ENCODE peak calls at places on chromosomes 2 and 18, in six cellular contexts. One of them, this sample, is unnamed.

GRCh38 chr2:54336136-54336976 is 80.3 kb upstream of the TSPYL6 start:
- DNase-seq in foreskin fibroblast: peak; percentile 90
- DNase-seq in endodermal cell: no peak
- DNase-seq in cardiac fibroblast: peak; percentile 50
- DNase-seq in fibroblast of mammary gland: peak; percentile 76
- DNase-seq in choroid plexus epithelial cell: peak; percentile 57
- DNase-seq in this sample: peak; percentile 94

GRCh38 chr2:12507295-12507694 is 209.4 kb upstream of the TRIB2 start:
- DNase-seq in cardiac fibroblast: peak; percentile 58
- DNase-seq in choroid plexus epithelial cell: peak; percentile 58
- DNase-seq in fibroblast of mammary gland: peak; percentile 90
- DNase-seq in foreskin fibroblast: peak; percentile 93
- DNase-seq in endodermal cell: no peak
- DNase-seq in this sample: peak; percentile 73

GRCh38 chr18:31329787-31330438 is 12.0 kb downstream of the DSG1 start:
- DNase-seq in fibroblast of mammary gland: no peak
- DNase-seq in choroid plexus epithelial cell: no peak
- DNase-seq in endodermal cell: no peak
- DNase-seq in cardiac fibroblast: no peak
- DNase-seq in foreskin fibroblast: no peak
- DNase-seq in this sample: no peak

GRCh38 chr18:59921384-59921891 is 21.6 kb downstream of the PMAIP1 start:
- DNase-seq in cardiac fibroblast: no peak
- DNase-seq in endodermal cell: no peak
- DNase-seq in fibroblast of mammary gland: peak; percentile 67
- DNase-seq in foreskin fibroblast: no peak
- DNase-seq in choroid plexus epithelial cell: no peak
- DNase-seq in this sample: no peak

GRCh38 chr18:39806519-39806918 is 2148.5 kb upstream of the PIK3C3 start:
- DNase-seq in cardiac fibroblast: peak; percentile 59
- DNase-seq in choroid plexus epithelial cell: peak; percentile 81
- DNase-seq in fibroblast of mammary gland: peak; percentile 66
- DNase-seq in foreskin fibroblast: no peak
- DNase-seq in endodermal cell: no peak
- DNase-seq in this sample: peak; percentile 21

GRCh38 chr2:11524470-11524869 is 9.4 kb upstream of the GREB1 start:
- DNase-seq in endodermal cell: no peak
- DNase-seq in foreskin fibroblast: no peak
- DNase-seq in choroid plexus epithelial cell: no peak
- DNase-seq in fibroblast of mammary gland: no peak
- DNase-seq in cardiac fibroblast: no peak
- DNase-seq in this sample: no peak

GRCh38 chr2:215693269-215693998 is 257.6 kb upstream of the FN1 start:
- DNase-seq in foreskin fibroblast: peak; percentile 77
- DNase-seq in cardiac fibroblast: peak; percentile 88
- DNase-seq in fibroblast of mammary gland: peak; percentile 91
- DNase-seq in choroid plexus epithelial cell: peak; percentile 88
- DNase-seq in endodermal cell: no peak
- DNase-seq in this sample: no peak

GRCh38 chr18:47863041-47863440 is 67.4 kb downstream of the SMAD2 start:
- DNase-seq in choroid plexus epithelial cell: no peak
- DNase-seq in fibroblast of mammary gland: no peak
- DNase-seq in foreskin fibroblast: no peak
- DNase-seq in cardiac fibroblast: peak; percentile 36
- DNase-seq in endodermal cell: no peak
- DNase-seq in this sample: no peak

GRCh38 chr2:234996467-234997270 is 44.9 kb downstream of the SH3BP4 start:
- DNase-seq in foreskin fibroblast: no peak
- DNase-seq in fibroblast of mammary gland: no peak
- DNase-seq in endodermal cell: peak; percentile 93
- DNase-seq in cardiac fibroblast: peak; percentile 81
- DNase-seq in choroid plexus epithelial cell: peak; percentile 78
- DNase-seq in this sample: no peak

GRCh38 chr2:147980940-147981339 is 39.6 kb downstream of the ORC4 start:
- DNase-seq in choroid plexus epithelial cell: no peak
- DNase-seq in endodermal cell: no peak
- DNase-seq in cardiac fibroblast: no peak
- DNase-seq in foreskin fibroblast: no peak
- DNase-seq in fibroblast of mammary gland: no peak
- DNase-seq in this sample: no peak

DNA sequence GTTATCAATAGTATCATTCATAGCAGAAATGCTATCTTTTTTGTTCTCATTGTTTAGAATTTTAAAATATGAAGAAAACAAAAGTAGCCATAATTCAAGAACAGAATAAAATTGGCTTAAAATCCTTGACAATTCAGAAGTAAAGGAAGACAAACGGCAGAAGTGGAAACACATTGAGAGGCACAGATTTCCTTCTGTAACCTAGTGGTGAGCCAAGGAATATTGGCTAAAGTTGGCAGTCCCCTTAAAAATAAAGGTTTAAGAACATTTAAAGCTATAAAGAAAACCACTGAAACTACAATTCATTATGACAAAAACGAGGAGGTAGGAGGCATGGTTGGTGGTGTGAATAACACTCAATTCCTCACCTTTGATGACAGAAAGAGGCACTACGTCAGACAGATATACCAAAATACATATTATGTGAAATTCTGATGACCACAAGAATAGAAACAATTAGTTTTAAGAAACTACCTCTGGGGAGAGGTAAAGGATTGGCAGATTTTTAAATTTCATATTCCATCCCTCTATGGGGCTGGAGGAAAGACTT is 42.3 kb downstream of the SFT2D3 start:
- DNase-seq in cardiac fibroblast: no peak
- DNase-seq in choroid plexus epithelial cell: no peak
- DNase-seq in fibroblast of mammary gland: no peak
- DNase-seq in foreskin fibroblast: no peak
- DNase-seq in endodermal cell: no peak
- DNase-seq in this sample: no peak
- TF ChIP-seq CTCF in cardiac fibroblast: no peak
- TF ChIP-seq CTCF in choroid plexus epithelial cell: no peak
- TF ChIP-seq CTCF in fibroblast of mammary gland: peak; percentile 7
- TF ChIP-seq CTCF in foreskin fibroblast: no peak
- TF ChIP-seq CTCF in endodermal cell: peak; percentile 66
- TF ChIP-seq CTCF in this sample: no peak

DNA sequence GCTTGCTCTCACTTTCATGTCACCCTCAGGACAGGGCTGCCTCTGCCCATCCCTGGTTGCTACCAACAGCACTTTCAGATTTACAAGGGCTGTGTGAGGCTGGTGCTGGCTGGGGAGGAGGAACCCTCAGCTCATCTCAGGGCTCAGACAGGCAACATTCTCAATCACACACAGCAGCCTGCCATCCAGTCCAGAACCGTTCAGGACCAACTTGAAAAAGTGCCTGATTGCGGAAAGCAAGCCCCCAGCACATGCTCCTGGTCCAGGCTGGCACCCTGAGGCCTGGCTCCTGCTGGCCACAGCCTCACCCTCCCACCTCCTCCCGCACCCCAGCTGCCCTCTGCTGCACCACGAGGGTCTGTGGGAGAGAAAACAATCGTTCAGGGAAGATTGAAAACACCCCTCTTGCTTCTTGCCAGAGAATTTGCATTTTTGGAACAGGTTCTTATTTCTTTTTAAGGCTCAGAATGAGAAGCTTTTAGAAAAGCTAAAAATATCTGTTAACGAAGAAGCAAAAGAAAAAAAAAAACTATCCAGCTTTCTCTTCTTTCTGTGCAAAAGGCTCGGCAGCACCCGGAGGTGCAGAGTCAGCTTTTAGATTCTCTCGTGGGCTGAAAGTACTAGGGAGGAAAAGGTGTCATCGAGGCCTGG is 403.8 kb upstream of the ID2 start:
- DNase-seq in foreskin fibroblast: no peak
- DNase-seq in fibroblast of mammary gland: no peak
- DNase-seq in cardiac fibroblast: no peak
- DNase-seq in endodermal cell: no peak
- DNase-seq in choroid plexus epithelial cell: no peak
- DNase-seq in this sample: no peak
- H3K4me3 ChIP-seq in foreskin fibroblast: no peak overlapping the region
- H3K4me3 ChIP-seq in fibroblast of mammary gland: no peak overlapping the region
- H3K4me3 ChIP-seq in cardiac fibroblast: no peak overlapping the region
- H3K4me3 ChIP-seq in endodermal cell: no peak overlapping the region
- H3K4me3 ChIP-seq in choroid plexus epithelial cell: no peak overlapping the region
- H3K4me3 ChIP-seq in this sample: no peak overlapping the region

GRCh38 chr2:109632158-109632789 is 18.1 kb downstream of the SOWAHC start:
- DNase-seq in foreskin fibroblast: no peak
- DNase-seq in endodermal cell: no peak
- DNase-seq in fibroblast of mammary gland: no peak
- DNase-seq in cardiac fibroblast: no peak
- DNase-seq in choroid plexus epithelial cell: no peak
- DNase-seq in this sample: no peak
- TF ChIP-seq CTCF in foreskin fibroblast: no peak
- TF ChIP-seq CTCF in endodermal cell: no peak
- TF ChIP-seq CTCF in fibroblast of mammary gland: no peak
- TF ChIP-seq CTCF in cardiac fibroblast: no peak
- TF ChIP-seq CTCF in choroid plexus epithelial cell: no peak
- TF ChIP-seq CTCF in this sample: no peak

GRCh38 chr2:14425869-14426268 is 206.6 kb upstream of the LRATD1 start:
- DNase-seq in foreskin fibroblast: no peak
- DNase-seq in choroid plexus epithelial cell: no peak
- DNase-seq in endodermal cell: no peak
- DNase-seq in cardiac fibroblast: no peak
- DNase-seq in fibroblast of mammary gland: no peak
- DNase-seq in this sample: no peak
- H3K4me3 ChIP-seq in foreskin fibroblast: no peak overlapping the region
- H3K4me3 ChIP-seq in choroid plexus epithelial cell: no peak overlapping the region
- H3K4me3 ChIP-seq in endodermal cell: no peak overlapping the region
- H3K4me3 ChIP-seq in cardiac fibroblast: no peak overlapping the region
- H3K4me3 ChIP-seq in fibroblast of mammary gland: no peak overlapping the region
- H3K4me3 ChIP-seq in this sample: no peak overlapping the region

DNA sequence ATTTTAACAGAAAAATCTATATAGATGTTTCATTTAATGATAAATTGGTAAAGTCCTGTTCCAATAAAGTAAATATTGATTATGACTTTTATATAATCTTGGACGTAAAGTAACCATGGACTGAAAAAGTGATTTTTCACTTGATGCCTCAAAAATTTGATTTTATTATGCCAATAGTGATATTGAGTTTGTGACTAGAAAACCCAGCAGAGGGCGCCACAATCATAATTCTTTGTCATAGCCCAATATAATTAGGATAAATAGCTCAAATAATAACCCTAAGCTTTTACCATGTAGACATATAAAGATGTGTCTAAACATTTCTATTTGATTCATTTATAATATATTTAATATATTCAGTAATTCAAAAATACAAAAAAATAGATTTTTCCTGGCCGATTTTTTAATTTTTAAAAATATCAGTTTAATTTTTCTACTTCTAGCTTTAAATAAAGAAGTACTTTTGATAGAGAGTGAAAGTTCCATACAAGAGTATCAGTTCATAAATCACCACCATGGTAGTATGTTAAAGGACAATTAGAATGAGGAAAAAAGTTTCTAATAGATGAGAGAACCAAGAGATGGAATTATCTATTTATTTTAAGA is 30.7 kb downstream of the CAMKMT start:
- DNase-seq in endodermal cell: peak; percentile 65
- DNase-seq in foreskin fibroblast: no peak
- DNase-seq in cardiac fibroblast: peak; percentile 54
- DNase-seq in fibroblast of mammary gland: peak; percentile 42
- DNase-seq in choroid plexus epithelial cell: peak; percentile 56
- DNase-seq in this sample: peak; percentile 19
- TF ChIP-seq CTCF in endodermal cell: peak; percentile 93
- TF ChIP-seq CTCF in foreskin fibroblast: peak; percentile 46
- TF ChIP-seq CTCF in cardiac fibroblast: peak; percentile 54
- TF ChIP-seq CTCF in fibroblast of mammary gland: peak; percentile 57
- TF ChIP-seq CTCF in choroid plexus epithelial cell: peak; percentile 63
- TF ChIP-seq CTCF in this sample: peak; percentile 41

DNA sequence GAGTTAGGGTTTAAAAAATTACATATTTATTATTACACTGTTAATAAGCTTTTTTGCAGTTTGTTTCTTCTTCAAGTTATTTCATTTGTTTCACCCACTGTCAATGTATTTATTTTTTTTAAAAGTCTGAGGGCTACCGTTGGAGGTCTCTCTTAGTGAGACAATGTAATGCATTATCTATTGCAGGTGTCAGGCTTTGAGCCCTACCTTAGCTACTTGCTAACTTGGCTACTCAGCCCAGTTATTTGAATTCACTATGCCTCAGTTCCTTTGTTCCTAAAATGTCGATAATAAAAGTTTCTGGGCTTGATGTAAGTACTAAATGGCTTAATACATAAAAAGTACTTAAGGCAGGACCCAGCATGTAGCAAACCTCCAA is 458 bp upstream of the TFPI start:
- DNase-seq in choroid plexus epithelial cell: no peak
- DNase-seq in fibroblast of mammary gland: no peak
- DNase-seq in foreskin fibroblast: no peak
- DNase-seq in endodermal cell: no peak
- DNase-seq in cardiac fibroblast: no peak
- DNase-seq in this sample: no peak
- H3K4me3 ChIP-seq in choroid plexus epithelial cell: no peak overlapping the region
- H3K4me3 ChIP-seq in fibroblast of mammary gland: peak overlapping the region; percentile 81
- H3K4me3 ChIP-seq in foreskin fibroblast: peak overlapping the region; percentile 67
- H3K4me3 ChIP-seq in endodermal cell: no peak overlapping the region
- H3K4me3 ChIP-seq in cardiac fibroblast: peak overlapping the region; percentile 68
- H3K4me3 ChIP-seq in this sample: peak overlapping the region; percentile 62

DNA sequence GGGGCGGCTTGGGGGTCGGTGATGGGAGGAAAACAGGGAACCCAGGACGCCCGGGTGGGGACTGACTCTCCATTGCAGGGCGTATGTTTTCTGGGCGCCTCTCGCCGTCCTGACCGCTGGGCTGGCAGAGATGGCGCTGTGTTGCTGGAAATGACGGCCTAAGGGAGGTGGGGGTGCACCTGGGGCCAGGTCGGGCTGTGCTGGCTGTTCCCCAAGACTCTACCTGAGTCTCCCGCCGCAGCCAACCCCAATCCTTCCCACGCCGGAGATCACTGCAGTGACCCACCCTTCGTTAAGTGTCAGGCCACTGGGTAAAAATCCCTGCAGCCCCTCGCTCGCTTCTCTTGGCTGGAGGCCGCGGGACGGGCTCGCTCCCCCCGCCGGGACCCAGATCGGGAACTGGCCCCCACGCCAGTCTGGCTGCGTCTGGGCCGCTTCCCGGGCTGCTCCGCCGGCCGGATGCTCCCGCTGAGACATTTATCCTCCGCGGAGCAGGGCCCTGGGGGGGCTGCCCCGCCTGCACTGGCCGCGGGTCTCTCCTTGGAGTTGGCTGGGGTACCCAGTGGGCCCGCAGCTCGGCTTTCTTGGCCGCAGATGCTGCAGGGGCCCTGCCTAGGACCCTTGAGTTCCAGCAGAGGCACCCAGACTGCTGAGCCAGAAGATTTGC is 7.8 kb upstream of the ARMC9 start:
- DNase-seq in cardiac fibroblast: peak; percentile 71
- DNase-seq in foreskin fibroblast: no peak
- DNase-seq in endodermal cell: peak; percentile 92
- DNase-seq in choroid plexus epithelial cell: peak; percentile 74
- DNase-seq in fibroblast of mammary gland: peak; percentile 61
- DNase-seq in this sample: no peak
- TF ChIP-seq CTCF in cardiac fibroblast: no peak
- TF ChIP-seq CTCF in foreskin fibroblast: no peak
- TF ChIP-seq CTCF in endodermal cell: peak; percentile 55
- TF ChIP-seq CTCF in choroid plexus epithelial cell: peak; percentile 31
- TF ChIP-seq CTCF in fibroblast of mammary gland: no peak
- TF ChIP-seq CTCF in this sample: no peak